ENCODE peak calls at places on chromosomes 11 and 22, in six cellular contexts. One of them, this sample, is unnamed.

GRCh38 chr22:37533995-37534394 is 14.8 kb upstream of the CARD10 start:
- DNase-seq in spleen: no peak
- DNase-seq in CD8-positive, alpha-beta T cell: no peak
- DNase-seq in GM13976: no peak
- DNase-seq in CD4-positive, alpha-beta T cell: no peak
- DNase-seq in heart left ventricle: no peak
- DNase-seq in this sample: no peak

GRCh38 chr11:2511421-2512369 is 66.9 kb downstream of the KCNQ1 start:
- DNase-seq in spleen: peak; percentile 59
- DNase-seq in CD8-positive, alpha-beta T cell: no peak
- DNase-seq in GM13976: peak; percentile 31
- DNase-seq in CD4-positive, alpha-beta T cell: no peak
- DNase-seq in heart left ventricle: peak; percentile 72
- DNase-seq in this sample: no peak

GRCh38 chr11:19191530-19192169 is 10.1 kb downstream of the CSRP3 start:
- DNase-seq in spleen: no peak
- DNase-seq in CD8-positive, alpha-beta T cell: no peak
- DNase-seq in GM13976: no peak
- DNase-seq in CD4-positive, alpha-beta T cell: no peak
- DNase-seq in heart left ventricle: peak; percentile 70
- DNase-seq in this sample: no peak

GRCh38 chr11:14317659-14318325 is 41.2 kb downstream of the RRAS2 start:
- DNase-seq in spleen: no peak
- DNase-seq in CD8-positive, alpha-beta T cell: no peak
- DNase-seq in GM13976: no peak
- DNase-seq in CD4-positive, alpha-beta T cell: no peak
- DNase-seq in heart left ventricle: no peak
- DNase-seq in this sample: no peak

GRCh38 chr22:50526849-50527801 is 1.7 kb upstream of the SCO2 start:
- DNase-seq in spleen: peak; percentile 91
- DNase-seq in CD8-positive, alpha-beta T cell: no peak
- DNase-seq in GM13976: peak; percentile 81
- DNase-seq in CD4-positive, alpha-beta T cell: no peak
- DNase-seq in heart left ventricle: peak; percentile 74
- DNase-seq in this sample: no peak

GRCh38 chr11:116887909-116888556 is 50.6 kb upstream of the APOA1 start:
- DNase-seq in spleen: no peak
- DNase-seq in CD8-positive, alpha-beta T cell: no peak
- DNase-seq in GM13976: no peak
- DNase-seq in CD4-positive, alpha-beta T cell: no peak
- DNase-seq in heart left ventricle: no peak
- DNase-seq in this sample: no peak

GRCh38 chr22:40684728-40685127 is 5.4 kb downstream of the MCHR1 start:
- DNase-seq in spleen: no peak
- DNase-seq in CD8-positive, alpha-beta T cell: no peak
- DNase-seq in GM13976: no peak
- DNase-seq in CD4-positive, alpha-beta T cell: no peak
- DNase-seq in heart left ventricle: no peak
- DNase-seq in this sample: no peak

GRCh38 chr11:117907276-117908110 is 21.7 kb downstream of the TMPRSS13 start:
- DNase-seq in spleen: peak; percentile 85
- DNase-seq in CD8-positive, alpha-beta T cell: peak; percentile 12
- DNase-seq in GM13976: peak; percentile 63
- DNase-seq in CD4-positive, alpha-beta T cell: peak; percentile 12
- DNase-seq in heart left ventricle: peak; percentile 82
- DNase-seq in this sample: peak; percentile 46

GRCh38 chr11:48669146-48669545 is 180.6 kb downstream of the OR4A47 start:
- DNase-seq in spleen: no peak
- DNase-seq in CD8-positive, alpha-beta T cell: no peak
- DNase-seq in GM13976: no peak
- DNase-seq in CD4-positive, alpha-beta T cell: no peak
- DNase-seq in heart left ventricle: no peak
- DNase-seq in this sample: no peak

GRCh38 chr22:48565901-48566501 is 1261.7 kb downstream of the BRD1 start:
- DNase-seq in spleen: no peak
- DNase-seq in CD8-positive, alpha-beta T cell: no peak
- DNase-seq in GM13976: no peak
- DNase-seq in CD4-positive, alpha-beta T cell: no peak
- DNase-seq in heart left ventricle: peak; percentile 3
- DNase-seq in this sample: no peak

GRCh38 chr22:49738006-49738405 is 89.7 kb downstream of the BRD1 start:
- DNase-seq in spleen: no peak
- DNase-seq in CD8-positive, alpha-beta T cell: no peak
- DNase-seq in GM13976: no peak
- DNase-seq in CD4-positive, alpha-beta T cell: no peak
- DNase-seq in heart left ventricle: no peak
- DNase-seq in this sample: no peak

GRCh38 chr11:86803136-86803535 is 2.8 kb downstream of the PRSS23 start:
- DNase-seq in spleen: no peak
- DNase-seq in CD8-positive, alpha-beta T cell: no peak
- DNase-seq in GM13976: no peak
- DNase-seq in CD4-positive, alpha-beta T cell: no peak
- DNase-seq in heart left ventricle: no peak
- DNase-seq in this sample: no peak

GRCh38 chr22:37205046-37205445 is 7.2 kb downstream of the SSTR3 start:
- DNase-seq in spleen: peak; percentile 57
- DNase-seq in CD8-positive, alpha-beta T cell: no peak
- DNase-seq in GM13976: no peak
- DNase-seq in CD4-positive, alpha-beta T cell: no peak
- DNase-seq in heart left ventricle: no peak
- DNase-seq in this sample: no peak

GRCh38 chr22:42277988-42278776 is 7.7 kb upstream of the TCF20 start:
- DNase-seq in spleen: peak; percentile 77
- DNase-seq in CD8-positive, alpha-beta T cell: no peak
- DNase-seq in GM13976: peak; percentile 61
- DNase-seq in CD4-positive, alpha-beta T cell: no peak
- DNase-seq in heart left ventricle: no peak
- DNase-seq in this sample: no peak
- TF ChIP-seq CTCF in spleen: no peak
- TF ChIP-seq CTCF in CD8-positive, alpha-beta T cell: no peak
- TF ChIP-seq CTCF in GM13976: no peak
- TF ChIP-seq CTCF in CD4-positive, alpha-beta T cell: peak; percentile 24
- TF ChIP-seq CTCF in heart left ventricle: peak; percentile 21
- TF ChIP-seq CTCF in this sample: no peak

GRCh38 chr22:39308614-39309363 is 10.6 kb downstream of the RPL3 start:
- DNase-seq in spleen: peak; percentile 74
- DNase-seq in CD8-positive, alpha-beta T cell: no peak
- DNase-seq in GM13976: no peak
- DNase-seq in CD4-positive, alpha-beta T cell: no peak
- DNase-seq in heart left ventricle: peak; percentile 70
- DNase-seq in this sample: no peak
- TF ChIP-seq CTCF in spleen: no peak
- TF ChIP-seq CTCF in CD8-positive, alpha-beta T cell: no peak
- TF ChIP-seq CTCF in GM13976: peak; percentile 0
- TF ChIP-seq CTCF in CD4-positive, alpha-beta T cell: no peak
- TF ChIP-seq CTCF in heart left ventricle: no peak
- TF ChIP-seq CTCF in this sample: no peak

GRCh38 chr11:120306519-120307242 is 18.4 kb upstream of the TLCD5 start:
- DNase-seq in spleen: no peak
- DNase-seq in CD8-positive, alpha-beta T cell: no peak
- DNase-seq in GM13976: no peak
- DNase-seq in CD4-positive, alpha-beta T cell: no peak
- DNase-seq in heart left ventricle: no peak
- DNase-seq in this sample: no peak
- TF ChIP-seq CTCF in spleen: no peak
- TF ChIP-seq CTCF in CD8-positive, alpha-beta T cell: no peak
- TF ChIP-seq CTCF in GM13976: no peak
- TF ChIP-seq CTCF in CD4-positive, alpha-beta T cell: no peak
- TF ChIP-seq CTCF in heart left ventricle: no peak
- TF ChIP-seq CTCF in this sample: peak; percentile 40

GRCh38 chr22:39306456-39307361 is 12.7 kb downstream of the RPL3 start:
- DNase-seq in spleen: peak; percentile 77
- DNase-seq in CD8-positive, alpha-beta T cell: no peak
- DNase-seq in GM13976: peak; percentile 71
- DNase-seq in CD4-positive, alpha-beta T cell: peak; percentile 58
- DNase-seq in heart left ventricle: peak; percentile 66
- DNase-seq in this sample: no peak
- TF ChIP-seq CTCF in spleen: no peak
- TF ChIP-seq CTCF in CD8-positive, alpha-beta T cell: no peak
- TF ChIP-seq CTCF in GM13976: peak; percentile 27
- TF ChIP-seq CTCF in CD4-positive, alpha-beta T cell: peak; percentile 56
- TF ChIP-seq CTCF in heart left ventricle: peak; percentile 43
- TF ChIP-seq CTCF in this sample: peak; percentile 51

GRCh38 chr11:29844701-29845379 is 172.0 kb downstream of the KCNA4 start:
- DNase-seq in spleen: no peak
- DNase-seq in CD8-positive, alpha-beta T cell: no peak
- DNase-seq in GM13976: no peak
- DNase-seq in CD4-positive, alpha-beta T cell: no peak
- DNase-seq in heart left ventricle: no peak
- DNase-seq in this sample: no peak
- TF ChIP-seq CTCF in spleen: no peak
- TF ChIP-seq CTCF in CD8-positive, alpha-beta T cell: no peak
- TF ChIP-seq CTCF in GM13976: no peak
- TF ChIP-seq CTCF in CD4-positive, alpha-beta T cell: no peak
- TF ChIP-seq CTCF in heart left ventricle: peak; percentile 10
- TF ChIP-seq CTCF in this sample: no peak

DNA sequence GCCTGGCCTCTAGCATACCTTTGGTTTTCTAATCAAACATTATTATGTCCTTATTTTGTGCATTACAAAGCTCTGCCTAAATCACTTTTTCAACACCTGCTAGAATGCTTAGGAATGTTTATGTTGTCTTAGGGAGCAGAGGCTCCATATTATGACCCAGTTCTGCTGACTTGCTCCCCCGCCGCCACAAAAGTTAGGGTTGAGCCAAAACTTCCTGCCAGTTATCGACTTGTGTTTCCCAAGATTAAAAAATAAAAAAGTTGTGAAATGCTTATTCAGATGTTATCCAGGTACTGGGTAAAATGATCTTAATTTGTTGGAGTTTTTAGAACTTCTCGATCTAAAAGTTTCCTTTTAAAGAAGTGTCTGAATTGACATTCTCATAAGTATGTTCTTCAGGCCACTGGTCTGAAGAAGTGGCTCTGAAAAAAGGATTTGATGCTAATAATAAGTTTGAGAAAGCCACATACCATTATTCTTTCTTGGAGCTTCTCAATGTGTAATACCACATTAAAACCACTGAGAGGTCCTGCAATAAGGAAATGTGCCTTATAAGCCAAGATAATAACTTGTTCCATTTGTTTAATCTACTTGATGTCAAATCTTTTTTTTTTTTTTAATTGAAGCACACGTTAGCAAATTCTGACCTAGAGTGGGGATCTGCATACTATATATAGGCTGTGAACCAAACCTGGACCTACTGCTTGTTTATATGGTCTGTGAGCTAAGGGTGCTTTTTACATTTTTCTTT is 2.2 kb downstream of the RNF185 start:
- DNase-seq in spleen: no peak
- DNase-seq in CD8-positive, alpha-beta T cell: no peak
- DNase-seq in GM13976: no peak
- DNase-seq in CD4-positive, alpha-beta T cell: no peak
- DNase-seq in heart left ventricle: no peak
- DNase-seq in this sample: no peak
- TF ChIP-seq CTCF in spleen: no peak
- TF ChIP-seq CTCF in CD8-positive, alpha-beta T cell: no peak
- TF ChIP-seq CTCF in GM13976: no peak
- TF ChIP-seq CTCF in CD4-positive, alpha-beta T cell: no peak
- TF ChIP-seq CTCF in heart left ventricle: no peak
- TF ChIP-seq CTCF in this sample: no peak

GRCh38 chr11:28529540-28530410 is 421.6 kb downstream of the METTL15 start:
- DNase-seq in spleen: no peak
- DNase-seq in CD8-positive, alpha-beta T cell: no peak
- DNase-seq in GM13976: peak; percentile 27
- DNase-seq in CD4-positive, alpha-beta T cell: no peak
- DNase-seq in heart left ventricle: no peak
- DNase-seq in this sample: no peak
- TF ChIP-seq CTCF in spleen: no peak
- TF ChIP-seq CTCF in CD8-positive, alpha-beta T cell: no peak
- TF ChIP-seq CTCF in GM13976: no peak
- TF ChIP-seq CTCF in CD4-positive, alpha-beta T cell: no peak
- TF ChIP-seq CTCF in heart left ventricle: peak; percentile 35
- TF ChIP-seq CTCF in this sample: peak; percentile 62

GRCh38 chr11:8329961-8330361 is 66.3 kb upstream of the LMO1 start:
- DNase-seq in spleen: no peak
- DNase-seq in CD8-positive, alpha-beta T cell: no peak
- DNase-seq in GM13976: no peak
- DNase-seq in CD4-positive, alpha-beta T cell: no peak
- DNase-seq in heart left ventricle: peak; percentile 44
- DNase-seq in this sample: no peak
- TF ChIP-seq CTCF in spleen: no peak
- TF ChIP-seq CTCF in CD8-positive, alpha-beta T cell: no peak
- TF ChIP-seq CTCF in GM13976: no peak
- TF ChIP-seq CTCF in CD4-positive, alpha-beta T cell: no peak
- TF ChIP-seq CTCF in heart left ventricle: no peak
- TF ChIP-seq CTCF in this sample: no peak

This sample was measured in progenitor cell of endocrine pancreas.